ENCODE peak calls at places on chromosomes 2 and 18, in nine cellular contexts. Z is nucleus accumbens, U is NCI-H2081, L is K562, K is HS-27A, J is T-helper 2 cell, B is neural crest cell, V is Right ventricle myocardium inferior, Y is HFFc6. O is an unnamed sample.
A peak's percentile ranks its signal among the peaks of the same experiment; 100 is the strongest.

GRCh38 chr18:7617738-7618422 is 50.8 kb downstream of the PTPRM start:
- DNase-seq in Y (peak; percentile 80), L (no peak), B (no peak), K (peak; percentile 42), V (no peak), U (no peak), J (no peak), Z (peak; percentile 39), O (no peak)

GRCh38 chr18:32315881-32316280 is 126.0 kb downstream of the MEP1B start:
- DNase-seq in Z (no peak), J (no peak), B (no peak), U (no peak), L (no peak), Y (no peak), V (no peak), K (no peak), O (no peak)

GRCh38 chr2:70962885-70963878 is 15.2 kb upstream of the ANKRD53 start:
- DNase-seq in Z (no peak), Y (no peak), J (no peak), B (no peak), L (no peak), U (no peak), K (no peak), V (no peak), O (no peak)

GRCh38 chr2:112724611-112725525 is 4.0 kb downstream of the NT5DC4 start:
- DNase-seq in Z (no peak), Y (no peak), L (peak; percentile 73), U (no peak), V (peak; percentile 64), B (no peak), K (no peak), J (no peak), O (peak; percentile 12)

GRCh38 chr2:217451634-217452033 is 551.2 kb downstream of the TNS1 start:
- DNase-seq in K (no peak), Y (no peak), L (no peak), J (no peak), B (no peak), U (no peak), Z (no peak), V (no peak), O (no peak)

GRCh38 chr2:202104286-202104870 is 31.3 kb downstream of the KIAA2012 start:
- DNase-seq in Y (peak; percentile 65), V (no peak), J (no peak), U (no peak), B (peak; percentile 62), K (peak; percentile 19), L (peak; percentile 65), Z (peak; percentile 27), O (no peak)

GRCh38 chr18:22674300-22674699 is 256.6 kb upstream of the CTAGE1 start:
- DNase-seq in V (no peak), U (no peak), J (no peak), L (no peak), Y (peak; percentile 78), Z (no peak), B (no peak), K (peak; percentile 91), O (no peak)

GRCh38 chr18:46528037-46528436 is 129.0 kb downstream of the LOXHD1 start:
- DNase-seq in K (no peak), Z (no peak), Y (no peak), J (no peak), L (no peak), U (no peak), V (no peak), B (no peak), O (no peak)

GRCh38 chr18:63074987-63075404 is 244.6 kb downstream of the BCL2 start:
- DNase-seq in K (peak; percentile 14), B (peak; percentile 71), Y (no peak), L (peak; percentile 38), Z (peak; percentile 86), U (no peak), V (peak; percentile 91), J (peak; percentile 28), O (peak; percentile 57)

GRCh38 chr2:64454316-64455030 is 511 bp downstream of the LGALSL start:
- DNase-seq in Y (peak; percentile 3), K (no peak), Z (peak; percentile 69), V (peak; percentile 79), J (peak; percentile 25), L (peak; percentile 40), B (peak; percentile 42), U (peak; percentile 39), O (peak; percentile 61)

GRCh38 chr2:70685771-70686171 is 82.2 kb downstream of the ADD2 start:
- DNase-seq in Z (peak; percentile 63), V (no peak), J (no peak), L (peak; percentile 59), B (no peak), U (no peak), K (no peak), Y (no peak), O (no peak)

GRCh38 chr18:2337552-2338141 is 233.7 kb downstream of the METTL4 start:
- DNase-seq in J (peak; percentile 21), L (peak; percentile 60), B (peak; percentile 30), U (no peak), V (no peak), Z (no peak), Y (no peak), K (peak; percentile 24), O (peak; percentile 6)

GRCh38 chr2:137888845-137889244 is 75.4 kb upstream of the HNMT start:
- DNase-seq in U (peak; percentile 52), B (peak; percentile 40), V (peak; percentile 65), J (no peak), K (no peak), Y (no peak), L (peak; percentile 46), Z (peak; percentile 53), O (peak; percentile 7)

GRCh38 chr2:16774091-16774490 is 108.5 kb upstream of the CYRIA start:
- DNase-seq in Z (no peak), B (no peak), K (no peak), J (no peak), V (no peak), Y (no peak), L (no peak), U (no peak), O (no peak)

GRCh38 chr2:199875400-199875799 is 24.4 kb upstream of the FTCDNL1 start:
- DNase-seq in L (no peak), J (no peak), V (no peak), B (no peak), Y (peak; percentile 26), Z (no peak), K (no peak), U (no peak), O (no peak)

O was measured in T47D.